ENCODE peak calls at places on chromosomes 7 and 10, in nine cellular contexts. L is Ammon's horn; W is stimulated activated CD4-positive, alpha-beta T cell treated with anti-CD3 and anti-CD28 coated beads, Interleukin-12 subunit alpha, Interleukin-12 subunit beta, amount 100 ng/mL, for 48 hours; G is stimulated activated CD8-positive, alpha-beta memory T cell treated with anti-CD3 and anti-CD28 coated beads, Interleukin-4, amount 100 ng/mL, for 4 hours; R is Calu3; D is GDM1; X is activated CD8-positive, alpha-beta memory T cell treated with anti-CD3 and anti-CD28 coated beads for 24 hours; O is glutamatergic neuron; E is myocyte. T is an unnamed sample.

GRCh38 chr10:11110499-11110898 is 92.8 kb downstream of the CELF2 start:
- DNase-seq in W (no peak), E (no peak), O (no peak), L (peak; percentile 68), G (no peak), R (no peak), D (no peak), X (no peak), T (no peak)

GRCh38 chr10:101938316-101939272 is 95.0 kb upstream of the KCNIP2 start:
- DNase-seq in R (peak; percentile 4), W (no peak), X (no peak), D (no peak), E (peak; percentile 73), G (no peak), L (no peak), O (no peak), T (no peak)

GRCh38 chr7:32390210-32390609 is 100.0 kb downstream of the LSM5 start:
- DNase-seq in X (no peak), G (no peak), D (no peak), R (no peak), E (no peak), O (no peak), W (no peak), L (no peak), T (no peak)

GRCh38 chr7:66699998-66700397 is 40.5 kb upstream of the RABGEF1 start:
- DNase-seq in L (peak; percentile 50), R (no peak), W (no peak), G (no peak), X (no peak), O (no peak), E (no peak), D (no peak), T (no peak)

GRCh38 chr10:63634488-63635090 is 113.4 kb downstream of the REEP3 start:
- DNase-seq in G (no peak), W (no peak), D (no peak), O (no peak), R (no peak), L (no peak), E (peak; percentile 70), X (no peak), T (no peak)

GRCh38 chr10:3468919-3469638 is 296.5 kb upstream of the PITRM1 start:
- DNase-seq in W (no peak), D (no peak), X (no peak), L (peak; percentile 47), G (no peak), R (peak; percentile 55), O (no peak), E (peak; percentile 98), T (no peak)

GRCh38 chr10:69911571-69912528 is 110.1 kb downstream of the COL13A1 start:
- DNase-seq in E (no peak), X (no peak), W (no peak), G (no peak), R (no peak), L (peak; percentile 77), O (no peak), D (no peak), T (no peak)

GRCh38 chr7:16695621-16696237 is 49.7 kb downstream of the BZW2 start:
- DNase-seq in O (no peak), R (peak; percentile 71), D (peak; percentile 12), X (no peak), E (peak; percentile 70), W (no peak), G (no peak), L (peak; percentile 24), T (no peak)

GRCh38 chr7:114405427-114405826 is 9.2 kb upstream of the FOXP2 start:
- DNase-seq in X (no peak), W (no peak), D (no peak), G (no peak), E (peak; percentile 39), R (no peak), O (no peak), L (no peak), T (no peak)

GRCh38 chr10:126133906-126134703 is 237.7 kb downstream of the FANK1 start:
- DNase-seq in E (peak; percentile 56), O (no peak), L (no peak), G (no peak), X (no peak), W (no peak), R (no peak), D (no peak), T (no peak)

GRCh38 chr10:60351191-60351853 is 38.4 kb downstream of the ANK3 start:
- DNase-seq in X (no peak), L (peak; percentile 68), E (no peak), R (no peak), G (no peak), D (no peak), O (no peak), W (no peak), T (no peak)

GRCh38 chr10:77853256-77853655 is 73.3 kb downstream of the DLG5 start:
- DNase-seq in W (no peak), E (no peak), X (no peak), O (no peak), L (no peak), R (no peak), G (no peak), D (no peak), T (no peak)

GRCh38 chr7:141978351-141978750 is 4.8 kb upstream of the TAS2R38 start:
- DNase-seq in W (no peak), E (no peak), O (no peak), L (no peak), R (no peak), D (no peak), G (no peak), X (no peak), T (no peak)

GRCh38 chr7:91263359-91264082 is 712 bp upstream of the FZD1 start:
- DNase-seq in X (no peak), W (no peak), L (peak; percentile 29), D (no peak), O (peak; percentile 30), E (peak; percentile 63), R (peak; percentile 15), G (no peak), T (no peak)

GRCh38 chr10:122515588-122516231 is 44.8 kb upstream of the DMBT1 start:
- DNase-seq in G (peak; percentile 18), E (no peak), D (no peak), X (peak; percentile 78), L (no peak), O (no peak), W (peak; percentile 48), R (no peak), T (peak; percentile 81)

GRCh38 chr10:71970331-71970730 is 6.1 kb downstream of the CHST3 start:
- DNase-seq in W (no peak), R (peak; percentile 71), L (no peak), G (no peak), D (no peak), X (no peak), E (peak; percentile 86), O (peak; percentile 36), T (no peak)

GRCh38 chr10:114623661-114624294 is 34.3 kb downstream of the ABLIM1 start:
- DNase-seq in X (no peak), G (no peak), E (peak; percentile 92), D (peak; percentile 15), O (no peak), L (no peak), R (peak; percentile 39), W (no peak), T (no peak)

GRCh38 chr10:121436281-121436629 is 162.0 kb downstream of the FGFR2 start:
- DNase-seq in R (no peak), L (no peak), D (no peak), W (no peak), O (no peak), G (no peak), X (no peak), E (no peak), T (no peak)

GRCh38 chr10:122051609-122052385 is 62.8 kb downstream of the TACC2 start:
- DNase-seq in L (no peak), O (peak; percentile 47), W (no peak), G (no peak), X (no peak), E (peak; percentile 82), D (no peak), R (peak; percentile 60), T (no peak)

GRCh38 chr7:151187409-151188251 is 580 bp upstream of the ASB10 start:
- DNase-seq in W (no peak), D (no peak), X (no peak), G (no peak), R (no peak), L (no peak), E (peak; percentile 50), O (no peak), T (no peak)

GRCh38 chr10:67788028-67788886 is 49.7 kb downstream of the DNAJC12 start:
- DNase-seq in E (peak; percentile 32), L (peak; percentile 31), W (peak; percentile 80), X (peak; percentile 91), D (no peak), O (peak; percentile 88), R (peak; percentile 88), G (peak; percentile 58), T (peak; percentile 83)

GRCh38 chr7:14598978-14599377 is 303.6 kb downstream of the DGKB start:
- DNase-seq in O (no peak), E (peak; percentile 70), G (no peak), W (no peak), X (no peak), D (no peak), R (no peak), L (no peak), T (no peak)

GRCh38 chr7:114691605-114692004 is 230.3 kb upstream of the MDFIC start:
- DNase-seq in E (no peak), D (no peak), W (no peak), X (no peak), R (no peak), G (no peak), L (no peak), O (no peak), T (no peak)

GRCh38 chr7:98024075-98024474 is 34.1 kb upstream of the OCM2 start:
- DNase-seq in W (no peak), X (no peak), G (no peak), O (no peak), L (no peak), R (no peak), D (no peak), E (no peak), T (no peak)

GRCh38 chr10:95350212-95350829 is 59.5 kb upstream of the PDLIM1 start:
- DNase-seq in X (no peak), L (no peak), G (no peak), R (no peak), O (no peak), D (no peak), W (no peak), E (no peak), T (no peak)